ENCODE peak calls at places on chromosomes 1 and 21, in ten cellular contexts. One of them, this sample, is unnamed.

GRCh38 chr1:35707253-35708178 is 11.2 kb downstream of the C1orf216 start:
- DNase-seq in IMR-90: no peak
- DNase-seq in HepG2: no peak
- DNase-seq in ovary: no peak
- DNase-seq in fibroblast of lung: no peak
- DNase-seq in AG09309: no peak
- DNase-seq in esophagus muscularis mucosa: no peak
- DNase-seq in adrenal gland: no peak
- DNase-seq in fibroblast of mammary gland: no peak
- DNase-seq in psoas muscle: peak; percentile 23
- DNase-seq in this sample: no peak

GRCh38 chr21:45513003-45513706 is 29.1 kb downstream of the SLC19A1 start:
- DNase-seq in esophagus muscularis mucosa: no peak
- DNase-seq in fibroblast of lung: no peak
- DNase-seq in IMR-90: no peak
- DNase-seq in HepG2: no peak
- DNase-seq in AG09309: no peak
- DNase-seq in ovary: peak; percentile 8
- DNase-seq in psoas muscle: peak; percentile 11
- DNase-seq in fibroblast of mammary gland: no peak
- DNase-seq in adrenal gland: no peak
- DNase-seq in this sample: no peak

GRCh38 chr1:184813528-184814089 is 59.0 kb upstream of the EDEM3 start:
- DNase-seq in fibroblast of lung: no peak
- DNase-seq in fibroblast of mammary gland: no peak
- DNase-seq in psoas muscle: no peak
- DNase-seq in ovary: no peak
- DNase-seq in esophagus muscularis mucosa: no peak
- DNase-seq in HepG2: no peak
- DNase-seq in adrenal gland: no peak
- DNase-seq in IMR-90: no peak
- DNase-seq in AG09309: no peak
- DNase-seq in this sample: no peak

GRCh38 chr21:37087188-37087587 is 14.1 kb downstream of the TTC3 start:
- DNase-seq in ovary: no peak
- DNase-seq in esophagus muscularis mucosa: no peak
- DNase-seq in adrenal gland: peak; percentile 58
- DNase-seq in HepG2: no peak
- DNase-seq in fibroblast of mammary gland: peak; percentile 85
- DNase-seq in IMR-90: peak; percentile 82
- DNase-seq in AG09309: peak; percentile 24
- DNase-seq in psoas muscle: no peak
- DNase-seq in fibroblast of lung: peak; percentile 81
- DNase-seq in this sample: peak; percentile 80

GRCh38 chr1:53313556-53313955 is 14.3 kb downstream of the LRP8 start:
- DNase-seq in psoas muscle: no peak
- DNase-seq in IMR-90: no peak
- DNase-seq in ovary: no peak
- DNase-seq in AG09309: no peak
- DNase-seq in fibroblast of lung: no peak
- DNase-seq in adrenal gland: no peak
- DNase-seq in fibroblast of mammary gland: no peak
- DNase-seq in esophagus muscularis mucosa: no peak
- DNase-seq in HepG2: no peak
- DNase-seq in this sample: no peak

GRCh38 chr1:24720152-24720551 is 25.1 kb upstream of the CLIC4 start:
- DNase-seq in fibroblast of lung: peak; percentile 85
- DNase-seq in IMR-90: peak; percentile 85
- DNase-seq in esophagus muscularis mucosa: peak; percentile 96
- DNase-seq in adrenal gland: peak; percentile 71
- DNase-seq in AG09309: no peak
- DNase-seq in fibroblast of mammary gland: peak; percentile 97
- DNase-seq in ovary: peak; percentile 70
- DNase-seq in HepG2: peak; percentile 71
- DNase-seq in psoas muscle: peak; percentile 91
- DNase-seq in this sample: peak; percentile 97

GRCh38 chr1:115641762-115642167 is at the start of gene VANGL1:
- DNase-seq in fibroblast of mammary gland: peak; percentile 42
- DNase-seq in fibroblast of lung: peak; percentile 49
- DNase-seq in AG09309: no peak
- DNase-seq in IMR-90: peak; percentile 49
- DNase-seq in HepG2: peak; percentile 34
- DNase-seq in ovary: peak; percentile 56
- DNase-seq in adrenal gland: peak; percentile 79
- DNase-seq in psoas muscle: peak; percentile 79
- DNase-seq in esophagus muscularis mucosa: peak; percentile 90
- DNase-seq in this sample: peak; percentile 46

GRCh38 chr1:113146242-113147072 is 73.5 kb downstream of the LRIG2 start:
- DNase-seq in IMR-90: peak; percentile 11
- DNase-seq in ovary: no peak
- DNase-seq in AG09309: no peak
- DNase-seq in HepG2: peak; percentile 87
- DNase-seq in psoas muscle: no peak
- DNase-seq in fibroblast of mammary gland: no peak
- DNase-seq in esophagus muscularis mucosa: no peak
- DNase-seq in fibroblast of lung: no peak
- DNase-seq in adrenal gland: no peak
- DNase-seq in this sample: no peak

GRCh38 chr1:22104865-22105437 is 37.9 kb downstream of the WNT4 start:
- DNase-seq in psoas muscle: no peak
- DNase-seq in AG09309: no peak
- DNase-seq in fibroblast of mammary gland: no peak
- DNase-seq in ovary: no peak
- DNase-seq in adrenal gland: no peak
- DNase-seq in HepG2: no peak
- DNase-seq in fibroblast of lung: no peak
- DNase-seq in esophagus muscularis mucosa: no peak
- DNase-seq in IMR-90: no peak
- DNase-seq in this sample: no peak

GRCh38 chr1:179164494-179164893 is 65.0 kb downstream of the ABL2 start:
- DNase-seq in fibroblast of mammary gland: peak; percentile 66
- DNase-seq in AG09309: no peak
- DNase-seq in esophagus muscularis mucosa: no peak
- DNase-seq in ovary: no peak
- DNase-seq in HepG2: peak; percentile 45
- DNase-seq in adrenal gland: no peak
- DNase-seq in psoas muscle: no peak
- DNase-seq in IMR-90: peak; percentile 84
- DNase-seq in fibroblast of lung: peak; percentile 24
- DNase-seq in this sample: peak; percentile 80

DNA sequence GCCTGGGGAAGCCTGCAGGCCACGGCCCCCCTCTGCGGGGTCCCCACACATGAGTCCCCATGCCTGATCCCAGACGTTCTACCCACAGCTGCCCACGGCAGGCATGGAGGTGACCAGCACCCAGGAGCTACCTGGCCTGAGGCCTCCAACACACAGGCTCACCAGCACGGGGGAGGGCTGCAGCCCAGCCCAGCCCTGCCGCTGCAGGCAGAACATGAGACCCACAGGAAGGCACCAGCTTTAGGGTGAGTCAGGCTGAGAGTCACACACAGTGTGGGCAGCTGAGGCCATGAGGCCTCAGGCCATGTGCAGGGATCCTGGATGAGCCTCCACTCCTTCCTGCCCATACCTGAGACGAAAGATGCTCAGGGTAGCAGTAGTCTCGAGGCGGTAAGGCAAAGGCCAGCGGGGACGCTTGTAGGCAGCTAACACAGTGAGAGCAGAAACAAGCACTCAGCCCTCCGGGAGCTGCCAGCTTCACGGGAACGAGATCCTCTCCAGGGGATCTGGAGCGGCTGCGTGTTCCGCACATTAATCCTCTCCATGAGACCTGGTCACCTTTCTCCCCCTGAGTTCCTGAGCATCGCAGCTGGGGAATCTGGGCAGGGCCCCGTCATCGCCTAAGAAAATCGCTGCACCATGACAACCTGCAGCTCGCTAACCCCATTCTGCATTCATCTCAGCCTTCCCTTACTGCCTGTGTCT is 120.9 kb downstream of the PSMG1 start:
- DNase-seq in fibroblast of mammary gland: no peak
- DNase-seq in ovary: no peak
- DNase-seq in adrenal gland: no peak
- DNase-seq in esophagus muscularis mucosa: no peak
- DNase-seq in AG09309: no peak
- DNase-seq in HepG2: no peak
- DNase-seq in psoas muscle: no peak
- DNase-seq in fibroblast of lung: no peak
- DNase-seq in IMR-90: no peak
- DNase-seq in this sample: no peak
- H3K4me3 ChIP-seq in fibroblast of mammary gland: no peak overlapping the region
- H3K4me3 ChIP-seq in ovary: no peak overlapping the region
- H3K4me3 ChIP-seq in adrenal gland: no peak overlapping the region
- H3K4me3 ChIP-seq in esophagus muscularis mucosa: no peak overlapping the region
- H3K4me3 ChIP-seq in AG09309: no peak overlapping the region
- H3K4me3 ChIP-seq in HepG2: no peak overlapping the region
- H3K4me3 ChIP-seq in psoas muscle: no peak overlapping the region
- H3K4me3 ChIP-seq in fibroblast of lung: no peak overlapping the region
- H3K4me3 ChIP-seq in IMR-90: no peak overlapping the region
- H3K4me3 ChIP-seq in this sample: no peak overlapping the region

GRCh38 chr21:15558884-15559283 is 170.9 kb upstream of the USP25 start:
- DNase-seq in HepG2: no peak
- DNase-seq in adrenal gland: no peak
- DNase-seq in fibroblast of mammary gland: no peak
- DNase-seq in AG09309: no peak
- DNase-seq in IMR-90: no peak
- DNase-seq in esophagus muscularis mucosa: no peak
- DNase-seq in ovary: no peak
- DNase-seq in fibroblast of lung: no peak
- DNase-seq in psoas muscle: no peak
- DNase-seq in this sample: no peak

GRCh38 chr21:15549671-15550070 is 180.1 kb upstream of the USP25 start:
- DNase-seq in esophagus muscularis mucosa: no peak
- DNase-seq in fibroblast of lung: no peak
- DNase-seq in AG09309: no peak
- DNase-seq in ovary: no peak
- DNase-seq in IMR-90: peak; percentile 5
- DNase-seq in adrenal gland: no peak
- DNase-seq in psoas muscle: no peak
- DNase-seq in HepG2: peak; percentile 1
- DNase-seq in fibroblast of mammary gland: no peak
- DNase-seq in this sample: no peak

GRCh38 chr21:15557925-15558324 is 171.9 kb upstream of the USP25 start:
- DNase-seq in esophagus muscularis mucosa: no peak
- DNase-seq in AG09309: no peak
- DNase-seq in fibroblast of lung: no peak
- DNase-seq in fibroblast of mammary gland: no peak
- DNase-seq in adrenal gland: no peak
- DNase-seq in ovary: no peak
- DNase-seq in HepG2: peak; percentile 1
- DNase-seq in psoas muscle: no peak
- DNase-seq in IMR-90: no peak
- DNase-seq in this sample: no peak

DNA sequence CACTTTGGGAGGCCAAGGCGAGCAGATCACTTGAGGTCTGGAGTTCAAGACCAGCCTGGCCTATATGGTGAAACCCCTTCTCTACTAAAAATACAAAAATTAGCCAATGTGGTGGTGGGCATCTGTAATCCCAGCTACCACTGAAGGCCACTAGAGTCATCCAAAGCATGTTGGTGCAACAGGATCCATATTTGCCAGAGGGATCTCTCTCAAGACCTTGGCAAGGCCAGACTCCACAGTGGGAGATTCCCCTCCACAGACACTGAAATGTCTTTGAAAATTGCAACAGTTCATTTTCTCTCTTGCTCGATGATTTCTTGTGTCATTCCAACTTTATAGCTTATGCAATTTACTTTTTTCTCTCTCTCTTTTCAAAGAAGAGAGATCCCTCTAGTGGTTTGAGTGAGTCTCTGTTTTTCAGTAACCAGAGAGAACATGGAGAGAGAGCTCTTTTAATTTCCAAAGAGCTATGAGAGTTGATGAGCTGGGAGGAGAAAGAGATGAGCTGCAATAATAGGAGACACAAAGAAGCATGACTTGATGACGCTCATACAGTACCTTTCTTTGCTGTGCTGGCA is 176.8 kb upstream of the USP25 start:
- DNase-seq in IMR-90: peak; percentile 1
- DNase-seq in AG09309: no peak
- DNase-seq in HepG2: peak; percentile 35
- DNase-seq in ovary: no peak
- DNase-seq in fibroblast of mammary gland: peak; percentile 39
- DNase-seq in fibroblast of lung: peak; percentile 8
- DNase-seq in adrenal gland: no peak
- DNase-seq in psoas muscle: no peak
- DNase-seq in esophagus muscularis mucosa: no peak
- DNase-seq in this sample: peak; percentile 40
- TF ChIP-seq CTCF in IMR-90: peak; percentile 42
- TF ChIP-seq CTCF in AG09309: peak; percentile 37
- TF ChIP-seq CTCF in HepG2: peak; percentile 54
- TF ChIP-seq CTCF in ovary: no peak
- TF ChIP-seq CTCF in fibroblast of mammary gland: peak; percentile 53
- TF ChIP-seq CTCF in fibroblast of lung: peak; percentile 29
- TF ChIP-seq CTCF in adrenal gland: peak; percentile 48
- TF ChIP-seq CTCF in psoas muscle: no peak
- TF ChIP-seq CTCF in esophagus muscularis mucosa: no peak
- TF ChIP-seq CTCF in this sample: peak; percentile 60

DNA sequence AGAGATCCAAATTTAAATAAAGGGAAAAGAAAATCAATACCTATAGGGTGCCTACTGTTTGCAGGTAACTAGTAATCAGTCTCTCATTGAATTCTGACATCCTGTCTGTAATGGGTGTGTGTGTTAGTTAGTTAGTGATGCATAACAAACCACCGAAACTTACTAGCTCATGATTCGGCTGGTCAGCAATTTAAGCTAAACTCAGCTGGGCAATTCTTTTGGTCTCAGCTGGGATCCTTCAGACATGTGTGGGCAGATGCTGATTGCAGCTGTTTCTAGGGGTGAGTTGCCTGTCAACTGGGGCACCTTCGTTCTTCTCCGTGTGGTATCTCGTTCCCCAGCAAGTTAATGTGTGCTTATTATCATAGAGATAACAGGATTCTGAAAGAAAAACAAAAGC is 40.2 kb upstream of the ZNF124 start:
- DNase-seq in esophagus muscularis mucosa: no peak
- DNase-seq in fibroblast of mammary gland: no peak
- DNase-seq in fibroblast of lung: no peak
- DNase-seq in IMR-90: no peak
- DNase-seq in HepG2: no peak
- DNase-seq in adrenal gland: no peak
- DNase-seq in AG09309: no peak
- DNase-seq in ovary: no peak
- DNase-seq in psoas muscle: no peak
- DNase-seq in this sample: no peak
- H3K4me3 ChIP-seq in esophagus muscularis mucosa: no peak overlapping the region
- H3K4me3 ChIP-seq in fibroblast of mammary gland: no peak overlapping the region
- H3K4me3 ChIP-seq in fibroblast of lung: no peak overlapping the region
- H3K4me3 ChIP-seq in IMR-90: no peak overlapping the region
- H3K4me3 ChIP-seq in HepG2: no peak overlapping the region
- H3K4me3 ChIP-seq in adrenal gland: no peak overlapping the region
- H3K4me3 ChIP-seq in AG09309: no peak overlapping the region
- H3K4me3 ChIP-seq in ovary: no peak overlapping the region
- H3K4me3 ChIP-seq in psoas muscle: no peak overlapping the region
- H3K4me3 ChIP-seq in this sample: no peak overlapping the region

DNA sequence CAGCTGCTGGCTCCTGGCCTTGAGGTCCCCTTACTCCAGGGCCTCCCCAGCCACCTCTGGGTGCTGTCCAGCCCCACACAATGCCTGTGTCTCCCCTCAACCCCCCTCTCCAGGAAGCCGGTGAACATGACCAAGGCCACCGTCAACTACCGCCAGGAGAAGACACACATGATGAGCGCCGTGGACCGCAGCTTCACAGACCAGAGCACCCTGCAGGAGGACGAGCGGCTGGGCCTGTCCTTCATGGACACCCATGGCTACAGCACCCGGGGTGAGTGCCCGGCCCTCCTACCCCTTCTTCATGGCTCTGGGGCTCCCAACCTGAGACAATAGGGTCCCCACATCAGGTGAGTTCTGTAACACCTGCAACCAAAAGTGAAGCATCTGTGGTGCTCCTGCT is 55.4 kb downstream of the PTPRU start:
- DNase-seq in psoas muscle: no peak
- DNase-seq in adrenal gland: no peak
- DNase-seq in ovary: no peak
- DNase-seq in fibroblast of lung: no peak
- DNase-seq in AG09309: no peak
- DNase-seq in HepG2: no peak
- DNase-seq in esophagus muscularis mucosa: no peak
- DNase-seq in IMR-90: no peak
- DNase-seq in fibroblast of mammary gland: no peak
- DNase-seq in this sample: no peak
- TF ChIP-seq CTCF in psoas muscle: no peak
- TF ChIP-seq CTCF in adrenal gland: no peak
- TF ChIP-seq CTCF in ovary: no peak
- TF ChIP-seq CTCF in fibroblast of lung: no peak
- TF ChIP-seq CTCF in AG09309: no peak
- TF ChIP-seq CTCF in HepG2: no peak
- TF ChIP-seq CTCF in esophagus muscularis mucosa: no peak
- TF ChIP-seq CTCF in IMR-90: no peak
- TF ChIP-seq CTCF in fibroblast of mammary gland: no peak
- TF ChIP-seq CTCF in this sample: no peak

This sample was measured in fibroblast of the aortic adventitia.